ENCODE peak calls at places on chromosomes 6 and 20, in ten cellular contexts. One of them, this sample, is unnamed. For H3K27me3, the result is how much of the 10 kb centered on the place peaks cover.

GRCh38 chr6:36443951-36444428 is 1.2 kb downstream of the KCTD20 start:
- DNase-seq in heart right ventricle: no peak
- DNase-seq in left ventricle myocardium inferior: no peak
- DNase-seq in WERI-Rb-1: peak
- DNase-seq in GM23338: peak
- DNase-seq in Panc1: no peak
- DNase-seq in GM06990: no peak
- DNase-seq in ovary: no peak
- DNase-seq in tibial nerve: no peak
- DNase-seq in thoracic aorta: no peak
- DNase-seq in this sample: no peak

GRCh38 chr6:138336221-138336620 is 41.5 kb upstream of the SMIM28 start:
- DNase-seq in heart right ventricle: no peak
- DNase-seq in left ventricle myocardium inferior: no peak
- DNase-seq in WERI-Rb-1: no peak
- DNase-seq in GM23338: no peak
- DNase-seq in Panc1: no peak
- DNase-seq in GM06990: no peak
- DNase-seq in ovary: no peak
- DNase-seq in tibial nerve: no peak
- DNase-seq in thoracic aorta: no peak
- DNase-seq in this sample: no peak

GRCh38 chr20:36493013-36493800 is 48.1 kb upstream of the MYL9 start:
- DNase-seq in heart right ventricle: no peak
- DNase-seq in left ventricle myocardium inferior: no peak
- DNase-seq in WERI-Rb-1: peak
- DNase-seq in GM23338: peak
- DNase-seq in Panc1: no peak
- DNase-seq in GM06990: no peak
- DNase-seq in ovary: no peak
- DNase-seq in tibial nerve: no peak
- DNase-seq in thoracic aorta: no peak
- DNase-seq in this sample: no peak

GRCh38 chr6:21451546-21452013 is 142.0 kb upstream of the SOX4 start:
- DNase-seq in heart right ventricle: no peak
- DNase-seq in left ventricle myocardium inferior: no peak
- DNase-seq in WERI-Rb-1: no peak
- DNase-seq in GM23338: no peak
- DNase-seq in Panc1: no peak
- DNase-seq in GM06990: no peak
- DNase-seq in ovary: no peak
- DNase-seq in tibial nerve: no peak
- DNase-seq in thoracic aorta: no peak
- DNase-seq in this sample: no peak

GRCh38 chr6:140915001-140915950 is 1217.4 kb upstream of the GJE1 start:
- DNase-seq in heart right ventricle: no peak
- DNase-seq in left ventricle myocardium inferior: no peak
- DNase-seq in WERI-Rb-1: no peak
- DNase-seq in GM23338: no peak
- DNase-seq in Panc1: no peak
- DNase-seq in GM06990: no peak
- DNase-seq in ovary: no peak
- DNase-seq in tibial nerve: no peak
- DNase-seq in thoracic aorta: no peak
- DNase-seq in this sample: no peak

GRCh38 chr20:21099653-21100589 is 6.2 kb downstream of the LINC00237 start:
- DNase-seq in heart right ventricle: no peak
- DNase-seq in left ventricle myocardium inferior: peak
- DNase-seq in WERI-Rb-1: no peak
- DNase-seq in GM23338: peak
- DNase-seq in Panc1: no peak
- DNase-seq in GM06990: peak
- DNase-seq in ovary: peak
- DNase-seq in tibial nerve: no peak
- DNase-seq in thoracic aorta: no peak
- DNase-seq in this sample: no peak

GRCh38 chr20:22773326-22773725 is 189.0 kb upstream of the FOXA2 start:
- DNase-seq in heart right ventricle: no peak
- DNase-seq in left ventricle myocardium inferior: no peak
- DNase-seq in WERI-Rb-1: no peak
- DNase-seq in GM23338: no peak
- DNase-seq in Panc1: no peak
- DNase-seq in GM06990: no peak
- DNase-seq in ovary: no peak
- DNase-seq in tibial nerve: no peak
- DNase-seq in thoracic aorta: no peak
- DNase-seq in this sample: peak

GRCh38 chr6:25635886-25636317 is 16.1 kb upstream of the SCGN start:
- DNase-seq in heart right ventricle: no peak
- DNase-seq in left ventricle myocardium inferior: no peak
- DNase-seq in WERI-Rb-1: peak
- DNase-seq in GM23338: no peak
- DNase-seq in Panc1: no peak
- DNase-seq in GM06990: no peak
- DNase-seq in ovary: no peak
- DNase-seq in tibial nerve: no peak
- DNase-seq in thoracic aorta: no peak
- DNase-seq in this sample: no peak

GRCh38 chr6:1802495-1803395 is 193.0 kb downstream of the FOXC1 start:
- DNase-seq in heart right ventricle: no peak
- DNase-seq in left ventricle myocardium inferior: no peak
- DNase-seq in WERI-Rb-1: no peak
- DNase-seq in GM23338: peak
- DNase-seq in Panc1: no peak
- DNase-seq in GM06990: no peak
- DNase-seq in ovary: no peak
- DNase-seq in tibial nerve: no peak
- DNase-seq in thoracic aorta: no peak
- DNase-seq in this sample: no peak

GRCh38 chr6:41332842-41333736 is 2.3 kb upstream of the NCR2 start:
- DNase-seq in heart right ventricle: no peak
- DNase-seq in left ventricle myocardium inferior: no peak
- DNase-seq in WERI-Rb-1: no peak
- DNase-seq in GM23338: no peak
- DNase-seq in Panc1: no peak
- DNase-seq in GM06990: no peak
- DNase-seq in ovary: no peak
- DNase-seq in tibial nerve: no peak
- DNase-seq in thoracic aorta: no peak
- DNase-seq in this sample: no peak

GRCh38 chr20:12847862-12848261 is 160.9 kb upstream of the SPTLC3 start:
- DNase-seq in heart right ventricle: no peak
- DNase-seq in left ventricle myocardium inferior: no peak
- DNase-seq in WERI-Rb-1: no peak
- DNase-seq in GM23338: peak
- DNase-seq in Panc1: no peak
- DNase-seq in GM06990: no peak
- DNase-seq in ovary: no peak
- DNase-seq in tibial nerve: no peak
- DNase-seq in thoracic aorta: no peak
- DNase-seq in this sample: no peak

GRCh38 chr20:41577129-41578009 is 40.8 kb downstream of the CHD6 start:
- DNase-seq in heart right ventricle: no peak
- DNase-seq in left ventricle myocardium inferior: no peak
- DNase-seq in WERI-Rb-1: no peak
- DNase-seq in GM23338: no peak
- DNase-seq in Panc1: no peak
- DNase-seq in GM06990: no peak
- DNase-seq in ovary: no peak
- DNase-seq in tibial nerve: no peak
- DNase-seq in thoracic aorta: no peak
- DNase-seq in this sample: no peak

GRCh38 chr6:39402239-39402751 is 79.8 kb upstream of the KCNK16 start:
- DNase-seq in heart right ventricle: no peak
- DNase-seq in left ventricle myocardium inferior: no peak
- DNase-seq in WERI-Rb-1: no peak
- DNase-seq in GM23338: no peak
- DNase-seq in Panc1: no peak
- DNase-seq in GM06990: no peak
- DNase-seq in ovary: no peak
- DNase-seq in tibial nerve: no peak
- DNase-seq in thoracic aorta: no peak
- DNase-seq in this sample: no peak

GRCh38 chr6:87753131-87753685 is 51.2 kb upstream of the AKIRIN2 start:
- DNase-seq in heart right ventricle: no peak
- DNase-seq in left ventricle myocardium inferior: no peak
- DNase-seq in WERI-Rb-1: no peak
- DNase-seq in GM23338: no peak
- DNase-seq in Panc1: no peak
- DNase-seq in GM06990: no peak
- DNase-seq in ovary: no peak
- DNase-seq in tibial nerve: no peak
- DNase-seq in thoracic aorta: no peak
- DNase-seq in this sample: no peak

GRCh38 chr6:4941782-4942672 is 61.8 kb downstream of the RPP40 start:
- DNase-seq in heart right ventricle: peak
- DNase-seq in left ventricle myocardium inferior: no peak
- DNase-seq in WERI-Rb-1: no peak
- DNase-seq in GM23338: no peak
- DNase-seq in Panc1: no peak
- DNase-seq in GM06990: peak
- DNase-seq in ovary: no peak
- DNase-seq in tibial nerve: no peak
- DNase-seq in thoracic aorta: no peak
- DNase-seq in this sample: peak

DNA sequence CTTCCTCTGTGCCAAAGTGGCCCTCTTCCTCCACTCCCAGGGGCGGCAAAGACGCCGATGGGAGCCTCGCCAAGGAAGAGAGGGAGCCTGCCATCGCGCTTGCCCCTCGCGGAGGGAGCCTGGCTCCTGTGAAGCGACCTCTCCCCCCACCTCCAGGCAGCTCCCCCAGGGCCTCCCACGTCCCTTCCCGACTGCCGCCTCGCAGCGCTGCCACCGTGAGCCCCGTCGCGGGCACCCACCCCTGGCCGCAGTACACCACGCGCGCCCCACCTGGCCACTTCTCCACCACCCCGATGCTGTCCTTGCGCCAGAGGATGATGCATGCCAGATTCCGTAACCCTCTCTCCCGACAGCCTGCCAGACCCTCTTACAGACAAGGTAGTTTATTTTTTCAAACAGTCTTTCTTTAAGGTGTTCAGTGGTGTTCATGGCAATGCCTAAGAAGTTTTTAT is 64.9 kb downstream of the FNDC1 start:
- DNase-seq in heart right ventricle: no peak
- DNase-seq in left ventricle myocardium inferior: no peak
- DNase-seq in WERI-Rb-1: no peak
- DNase-seq in GM23338: peak
- DNase-seq in Panc1: no peak
- DNase-seq in GM06990: no peak
- DNase-seq in ovary: no peak
- DNase-seq in tibial nerve: no peak
- DNase-seq in thoracic aorta: no peak
- DNase-seq in this sample: no peak
- H3K27me3 ChIP-seq in heart right ventricle: half or more
- H3K27me3 ChIP-seq in left ventricle myocardium inferior: half or more
- H3K27me3 ChIP-seq in WERI-Rb-1: half or more
- H3K27me3 ChIP-seq in GM23338: under half
- H3K27me3 ChIP-seq in Panc1: under half
- H3K27me3 ChIP-seq in GM06990: under half
- H3K27me3 ChIP-seq in ovary: under half
- H3K27me3 ChIP-seq in tibial nerve: under half
- H3K27me3 ChIP-seq in thoracic aorta: under half
- H3K27me3 ChIP-seq in this sample: under half

GRCh38 chr20:18973499-18974173 is 160.1 kb downstream of the SCP2D1 start:
- DNase-seq in heart right ventricle: no peak
- DNase-seq in left ventricle myocardium inferior: no peak
- DNase-seq in WERI-Rb-1: no peak
- DNase-seq in GM23338: no peak
- DNase-seq in Panc1: no peak
- DNase-seq in GM06990: no peak
- DNase-seq in ovary: peak
- DNase-seq in tibial nerve: peak
- DNase-seq in thoracic aorta: no peak
- DNase-seq in this sample: no peak
- H3K4me3 ChIP-seq in heart right ventricle: no peak
- H3K4me3 ChIP-seq in left ventricle myocardium inferior: no peak
- H3K4me3 ChIP-seq in WERI-Rb-1: no peak
- H3K4me3 ChIP-seq in GM23338: no peak
- H3K4me3 ChIP-seq in Panc1: no peak
- H3K4me3 ChIP-seq in GM06990: no peak
- H3K4me3 ChIP-seq in ovary: no peak
- H3K4me3 ChIP-seq in tibial nerve: no peak
- H3K4me3 ChIP-seq in thoracic aorta: no peak
- H3K4me3 ChIP-seq in this sample: no peak

DNA sequence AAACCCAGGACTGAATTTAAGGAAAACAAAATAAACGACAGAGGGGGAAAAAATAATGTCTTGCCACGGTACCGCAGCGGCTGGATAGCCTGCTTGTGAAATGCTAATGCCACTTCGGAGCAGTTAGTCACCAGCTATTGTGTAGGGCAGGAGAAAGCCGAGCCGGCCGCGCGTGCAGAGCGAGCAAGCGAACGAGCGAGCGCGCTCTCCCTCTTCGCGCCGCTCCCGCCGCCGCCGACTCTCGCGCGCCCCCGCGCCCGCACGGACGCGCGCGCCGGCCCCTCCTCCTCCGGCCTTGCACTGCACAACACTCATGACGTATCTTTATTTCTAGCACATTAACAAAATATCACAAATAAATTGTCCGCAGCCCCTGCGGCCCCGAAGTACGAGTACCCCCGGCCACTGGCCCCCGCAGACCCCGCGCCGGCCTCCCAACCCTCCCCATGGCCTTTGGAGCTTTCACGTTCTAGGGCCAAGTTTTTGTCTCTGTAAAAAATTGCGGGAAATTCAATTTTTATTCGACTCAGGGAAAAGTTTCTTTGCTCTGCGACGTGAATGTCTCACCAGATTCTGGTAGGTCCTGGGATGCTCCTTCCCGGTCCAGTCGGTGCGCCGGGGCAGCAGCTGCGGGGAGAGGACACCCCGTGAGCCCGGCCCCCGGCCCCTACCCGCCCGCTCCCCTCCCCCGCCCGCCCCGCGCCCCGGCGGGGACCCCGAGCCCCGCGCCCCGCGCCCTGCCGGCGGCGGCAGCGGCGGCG is 993 bp downstream of the PHIP start:
- DNase-seq in heart right ventricle: peak
- DNase-seq in left ventricle myocardium inferior: peak
- DNase-seq in WERI-Rb-1: peak
- DNase-seq in GM23338: peak
- DNase-seq in Panc1: peak
- DNase-seq in GM06990: peak
- DNase-seq in ovary: peak
- DNase-seq in tibial nerve: peak
- DNase-seq in thoracic aorta: peak
- DNase-seq in this sample: peak
- TF ChIP-seq CTCF in heart right ventricle: no peak
- TF ChIP-seq CTCF in left ventricle myocardium inferior: peak
- TF ChIP-seq CTCF in WERI-Rb-1: no peak
- TF ChIP-seq CTCF in GM23338: no peak
- TF ChIP-seq CTCF in Panc1: no peak
- TF ChIP-seq CTCF in GM06990: no peak
- TF ChIP-seq CTCF in ovary: no peak
- TF ChIP-seq CTCF in tibial nerve: peak
- TF ChIP-seq CTCF in thoracic aorta: no peak
- TF ChIP-seq CTCF in this sample: no peak

GRCh38 chr6:75204222-75204958 is 1.5 kb downstream of the COL12A1 start:
- DNase-seq in heart right ventricle: peak
- DNase-seq in left ventricle myocardium inferior: peak
- DNase-seq in WERI-Rb-1: peak
- DNase-seq in GM23338: peak
- DNase-seq in Panc1: no peak
- DNase-seq in GM06990: no peak
- DNase-seq in ovary: peak
- DNase-seq in tibial nerve: peak
- DNase-seq in thoracic aorta: no peak
- DNase-seq in this sample: no peak
- H3K27me3 ChIP-seq in heart right ventricle: half or more
- H3K27me3 ChIP-seq in left ventricle myocardium inferior: half or more
- H3K27me3 ChIP-seq in WERI-Rb-1: half or more
- H3K27me3 ChIP-seq in GM23338: half or more
- H3K27me3 ChIP-seq in Panc1: under half
- H3K27me3 ChIP-seq in GM06990: under half
- H3K27me3 ChIP-seq in ovary: under half
- H3K27me3 ChIP-seq in tibial nerve: under half
- H3K27me3 ChIP-seq in thoracic aorta: under half
- H3K27me3 ChIP-seq in this sample: under half

This sample was measured in kidney epithelial cell.